ENCODE peak calls at places on chromosomes 4 and X, in ten cellular contexts. G is psoas muscle, Y is AG09309, Z is stomach, H is HT1080, M is M059J, C is ELR, N is neural progenitor cell, A is ovary, T is left lung. Q is an unnamed sample.

GRCh38 chrX:102546818-102547493 is 30.4 kb upstream of the TMSB15A start:
- DNase-seq in A (no peak), Z (no peak), N (peak), C (no peak), T (no peak), Y (no peak), H (no peak), G (no peak), M (peak), Q (peak)

GRCh38 chr4:137532869-137533236 is 559 bp upstream of the PCDH18 start:
- DNase-seq in M (no peak), A (no peak), C (peak), H (peak), G (no peak), N (peak), T (no peak), Z (no peak), Y (no peak), Q (no peak)

GRCh38 chrX:13110427-13111324 is 66.3 kb upstream of the FAM9C start:
- DNase-seq in C (peak), N (no peak), T (no peak), M (peak), G (no peak), Z (no peak), A (no peak), Y (peak), H (peak), Q (no peak)

GRCh38 chrX:72254835-72255234 is 16.0 kb upstream of the ERCC6L start:
- DNase-seq in H (no peak), A (no peak), G (no peak), C (no peak), Y (no peak), T (no peak), M (no peak), N (peak), Z (no peak), Q (no peak)

GRCh38 chrX:136588060-136588459 is 56.0 kb downstream of the VGLL1 start:
- DNase-seq in N (no peak), H (no peak), G (no peak), M (peak), Y (no peak), A (no peak), T (no peak), C (no peak), Z (no peak), Q (no peak)

GRCh38 chrX:65745427-65745826 is 78.0 kb downstream of the MSN start:
- DNase-seq in N (no peak), H (no peak), G (no peak), Y (no peak), M (no peak), A (no peak), T (no peak), C (no peak), Z (no peak), Q (no peak)

GRCh38 chr4:26813698-26814097 is 46.9 kb upstream of the STIM2 start:
- DNase-seq in M (no peak), Z (no peak), G (no peak), Y (no peak), C (no peak), N (no peak), H (no peak), T (no peak), A (no peak), Q (no peak)

GRCh38 chr4:81684357-81684756 is 212.7 kb upstream of the RASGEF1B start:
- DNase-seq in N (no peak), A (no peak), T (no peak), C (no peak), G (no peak), M (no peak), H (no peak), Z (no peak), Y (no peak), Q (peak)

GRCh38 chr4:172982151-172982590 is 186.4 kb upstream of the GALNT7 start:
- DNase-seq in H (peak), N (no peak), M (peak), G (no peak), Z (peak), Y (no peak), T (no peak), C (peak), A (no peak), Q (peak)

GRCh38 chr4:85707591-85707990 is 232.6 kb downstream of the ARHGAP24 start:
- DNase-seq in A (no peak), H (no peak), T (no peak), N (no peak), C (no peak), Y (no peak), Z (no peak), M (no peak), G (no peak), Q (no peak)

GRCh38 chr4:31682796-31683195 is 962.6 kb downstream of the PCDH7 start:
- DNase-seq in H (peak), Y (no peak), M (no peak), T (no peak), N (no peak), Z (no peak), C (no peak), A (no peak), G (no peak), Q (no peak)

GRCh38 chr4:16967722-16968121 is 69.3 kb upstream of the LDB2 start:
- DNase-seq in Y (peak), M (peak), Z (peak), T (no peak), C (no peak), H (no peak), G (peak), A (peak), N (no peak), Q (no peak)

GRCh38 chr4:168604496-168605373 is 107.9 kb downstream of the PALLD start:
- DNase-seq in Z (no peak), C (peak), M (peak), Y (peak), N (peak), A (peak), G (no peak), T (no peak), H (peak), Q (no peak)

GRCh38 chrX:40735318-40736169 is at the start of gene MED14:
- DNase-seq in Y (peak), H (peak), T (peak), A (peak), N (peak), Z (peak), G (peak), M (peak), C (peak), Q (peak)

GRCh38 chrX:103792916-103793540 is 16.4 kb downstream of the PLP1 start:
- DNase-seq in Z (no peak), N (no peak), M (peak), H (peak), T (no peak), C (peak), G (no peak), Y (peak), A (no peak), Q (no peak)

GRCh38 chr4:113332701-113333100 is 283.2 kb downstream of the ANK2 start:
- DNase-seq in T (no peak), G (no peak), M (no peak), Y (no peak), Z (no peak), H (no peak), A (no peak), N (no peak), C (no peak), Q (no peak)

GRCh38 chr4:116357758-116358157 is 727.6 kb downstream of the TRAM1L1 start:
- DNase-seq in T (no peak), H (peak), M (peak), G (no peak), C (no peak), N (no peak), Z (peak), Y (no peak), A (no peak), Q (no peak)

GRCh38 chr4:113467581-113467980 is 294.0 kb downstream of the CAMK2D start:
- DNase-seq in H (peak), T (no peak), A (no peak), G (no peak), C (peak), Z (no peak), M (peak), N (no peak), Y (no peak), Q (no peak)

GRCh38 chr4:138182838-138183426 is 59.2 kb downstream of the SLC7A11 start:
- DNase-seq in Y (peak), M (peak), H (peak), T (no peak), Z (no peak), N (peak), A (no peak), C (peak), G (no peak), Q (peak)

GRCh38 chrX:70313503-70313902 is 23.6 kb downstream of the KIF4A start:
- DNase-seq in H (peak), A (no peak), Z (no peak), M (peak), N (no peak), Y (no peak), G (no peak), T (no peak), C (peak), Q (no peak)

GRCh38 chr4:137576437-137576836 is 44.1 kb upstream of the PCDH18 start:
- DNase-seq in M (no peak), A (no peak), T (no peak), G (no peak), C (no peak), Z (no peak), H (no peak), Y (peak), N (no peak), Q (no peak)

GRCh38 chr4:27861381-27861787 is 1000.7 kb downstream of the STIM2 start:
- DNase-seq in M (peak), A (no peak), T (no peak), Y (peak), G (no peak), Z (peak), H (peak), N (peak), C (peak), Q (peak)

GRCh38 chrX:69137371-69137881 is 27.8 kb downstream of the PJA1 start:
- DNase-seq in N (peak), A (peak), M (peak), H (peak), Y (peak), G (no peak), C (peak), Z (no peak), T (no peak), Q (no peak)

GRCh38 chr4:151671541-151672059 is 89.2 kb downstream of the GATB start:
- DNase-seq in Y (no peak), T (no peak), G (no peak), M (no peak), N (no peak), H (no peak), A (no peak), Z (no peak), C (no peak), Q (no peak)

GRCh38 chrX:132480581-132481203 is 8.1 kb downstream of the MBNL3 start:
- DNase-seq in N (no peak), Z (peak), H (peak), G (no peak), T (peak), A (peak), C (peak), Y (peak), M (peak), Q (peak)

GRCh38 chrX:97070346-97070745 is 186.6 kb downstream of the RPA4 start:
- DNase-seq in H (no peak), Z (no peak), M (no peak), T (no peak), C (no peak), N (no peak), Y (no peak), G (no peak), A (no peak), Q (no peak)

GRCh38 chr4:18645356-18645755 is 623.8 kb upstream of the LCORL start:
- DNase-seq in T (no peak), Y (no peak), C (no peak), Z (no peak), M (no peak), A (no peak), N (no peak), G (no peak), H (no peak), Q (no peak)

GRCh38 chrX:102599950-102600579 is 750 bp downstream of the ARMCX5 start:
- DNase-seq in M (peak), H (peak), T (no peak), G (no peak), A (no peak), Z (no peak), C (peak), Y (no peak), N (no peak), Q (no peak)

GRCh38 chr4:173765731-173766130 is 235.7 kb upstream of the HAND2 start:
- DNase-seq in M (no peak), Y (no peak), T (no peak), N (no peak), C (no peak), Z (no peak), G (no peak), H (no peak), A (no peak), Q (no peak)

GRCh38 chr4:1041147-1041935 is 29.9 kb downstream of the FGFRL1 start:
- DNase-seq in C (peak), M (peak), T (no peak), Z (peak), H (no peak), N (peak), Y (no peak), G (peak), A (no peak), Q (no peak)

GRCh38 chr4:16858275-16858752 is 40.1 kb downstream of the LDB2 start:
- DNase-seq in G (no peak), Y (no peak), M (peak), Z (no peak), C (peak), T (no peak), A (no peak), N (no peak), H (peak), Q (no peak)

GRCh38 chr4:2248044-2248780 is 6.3 kb upstream of the HAUS3 start:
- DNase-seq in G (peak), A (no peak), M (no peak), Z (peak), H (no peak), T (no peak), Y (no peak), C (no peak), N (no peak), Q (no peak)

GRCh38 chr4:83125738-83126141 is 11.2 kb upstream of the PLAC8 start:
- DNase-seq in G (no peak), M (no peak), H (no peak), A (no peak), Z (peak), N (no peak), T (no peak), Y (no peak), C (no peak), Q (no peak)

Q was measured in NCI-H1105.